ENCODE peak calls at places on chromosomes 2 and 18, in seven cellular contexts. One of them, this sample, is unnamed.

GRCh38 chr2:42053791-42054656 is 6.2 kb downstream of the PKDCC start:
- DNase-seq in NCI-H1694 treated with DMSO at 0.1 percent for 48 hours: no peak
- DNase-seq in stimulated activated naive CD8-positive, alpha-beta T cell treated with anti-CD3 and anti-CD28 coated beads, Interleukin-15, Interleukin-2, amounts not matched to agents 100 U/mL and 50 U/mL, for 24 hours: no peak
- DNase-seq in GM23248: no peak
- DNase-seq in HCEC 1CT: no peak
- DNase-seq in anterior cingulate cortex: peak
- DNase-seq in NCI-H82: peak
- DNase-seq in this sample: no peak

GRCh38 chr2:47429795-47430194 is 26.8 kb downstream of the MSH2 start:
- DNase-seq in HCEC 1CT: peak
- DNase-seq in stimulated activated naive CD8-positive, alpha-beta T cell treated with anti-CD3 and anti-CD28 coated beads, Interleukin-15, Interleukin-2, amounts not matched to agents 100 U/mL and 50 U/mL, for 24 hours: no peak
- DNase-seq in NCI-H82: no peak
- DNase-seq in NCI-H1694 treated with DMSO at 0.1 percent for 48 hours: no peak
- DNase-seq in anterior cingulate cortex: no peak
- DNase-seq in GM23248: peak
- DNase-seq in this sample: no peak

GRCh38 chr2:220373878-220374277 is 746.4 kb downstream of the SLC4A3 start:
- DNase-seq in HCEC 1CT: peak
- DNase-seq in NCI-H1694 treated with DMSO at 0.1 percent for 48 hours: no peak
- DNase-seq in stimulated activated naive CD8-positive, alpha-beta T cell treated with anti-CD3 and anti-CD28 coated beads, Interleukin-15, Interleukin-2, amounts not matched to agents 100 U/mL and 50 U/mL, for 24 hours: no peak
- DNase-seq in anterior cingulate cortex: no peak
- DNase-seq in NCI-H82: peak
- DNase-seq in GM23248: peak
- DNase-seq in this sample: no peak

GRCh38 chr2:99974275-99974674 is 168.1 kb downstream of the AFF3 start:
- DNase-seq in anterior cingulate cortex: no peak
- DNase-seq in NCI-H82: no peak
- DNase-seq in stimulated activated naive CD8-positive, alpha-beta T cell treated with anti-CD3 and anti-CD28 coated beads, Interleukin-15, Interleukin-2, amounts not matched to agents 100 U/mL and 50 U/mL, for 24 hours: no peak
- DNase-seq in GM23248: peak
- DNase-seq in HCEC 1CT: no peak
- DNase-seq in NCI-H1694 treated with DMSO at 0.1 percent for 48 hours: peak
- DNase-seq in this sample: no peak

GRCh38 chr2:201654611-201655384 is 11.5 kb upstream of the TMEM237 start:
- DNase-seq in anterior cingulate cortex: no peak
- DNase-seq in stimulated activated naive CD8-positive, alpha-beta T cell treated with anti-CD3 and anti-CD28 coated beads, Interleukin-15, Interleukin-2, amounts not matched to agents 100 U/mL and 50 U/mL, for 24 hours: no peak
- DNase-seq in NCI-H1694 treated with DMSO at 0.1 percent for 48 hours: no peak
- DNase-seq in NCI-H82: no peak
- DNase-seq in HCEC 1CT: peak
- DNase-seq in GM23248: peak
- DNase-seq in this sample: no peak

GRCh38 chr18:75178376-75178775 is 30.6 kb downstream of the PTGR3 start:
- DNase-seq in anterior cingulate cortex: no peak
- DNase-seq in NCI-H82: no peak
- DNase-seq in stimulated activated naive CD8-positive, alpha-beta T cell treated with anti-CD3 and anti-CD28 coated beads, Interleukin-15, Interleukin-2, amounts not matched to agents 100 U/mL and 50 U/mL, for 24 hours: no peak
- DNase-seq in GM23248: no peak
- DNase-seq in HCEC 1CT: no peak
- DNase-seq in NCI-H1694 treated with DMSO at 0.1 percent for 48 hours: no peak
- DNase-seq in this sample: no peak

GRCh38 chr18:50051288-50051687 is 143.7 kb downstream of the MYO5B start:
- DNase-seq in NCI-H1694 treated with DMSO at 0.1 percent for 48 hours: peak
- DNase-seq in stimulated activated naive CD8-positive, alpha-beta T cell treated with anti-CD3 and anti-CD28 coated beads, Interleukin-15, Interleukin-2, amounts not matched to agents 100 U/mL and 50 U/mL, for 24 hours: no peak
- DNase-seq in HCEC 1CT: peak
- DNase-seq in anterior cingulate cortex: no peak
- DNase-seq in GM23248: peak
- DNase-seq in NCI-H82: peak
- DNase-seq in this sample: no peak

GRCh38 chr18:13256444-13257305 is 38.1 kb downstream of the LDLRAD4 start:
- DNase-seq in anterior cingulate cortex: no peak
- DNase-seq in NCI-H82: no peak
- DNase-seq in stimulated activated naive CD8-positive, alpha-beta T cell treated with anti-CD3 and anti-CD28 coated beads, Interleukin-15, Interleukin-2, amounts not matched to agents 100 U/mL and 50 U/mL, for 24 hours: no peak
- DNase-seq in NCI-H1694 treated with DMSO at 0.1 percent for 48 hours: no peak
- DNase-seq in GM23248: no peak
- DNase-seq in HCEC 1CT: no peak
- DNase-seq in this sample: no peak

GRCh38 chr2:74458957-74459290 is 686 bp downstream of the WBP1 start:
- DNase-seq in stimulated activated naive CD8-positive, alpha-beta T cell treated with anti-CD3 and anti-CD28 coated beads, Interleukin-15, Interleukin-2, amounts not matched to agents 100 U/mL and 50 U/mL, for 24 hours: no peak
- DNase-seq in HCEC 1CT: no peak
- DNase-seq in NCI-H1694 treated with DMSO at 0.1 percent for 48 hours: no peak
- DNase-seq in NCI-H82: no peak
- DNase-seq in GM23248: peak
- DNase-seq in anterior cingulate cortex: no peak
- DNase-seq in this sample: no peak

GRCh38 chr18:47679864-47680263 is 250.6 kb downstream of the SMAD2 start:
- DNase-seq in anterior cingulate cortex: no peak
- DNase-seq in HCEC 1CT: no peak
- DNase-seq in stimulated activated naive CD8-positive, alpha-beta T cell treated with anti-CD3 and anti-CD28 coated beads, Interleukin-15, Interleukin-2, amounts not matched to agents 100 U/mL and 50 U/mL, for 24 hours: no peak
- DNase-seq in NCI-H82: peak
- DNase-seq in NCI-H1694 treated with DMSO at 0.1 percent for 48 hours: no peak
- DNase-seq in GM23248: no peak
- DNase-seq in this sample: no peak

GRCh38 chr2:187617120-187617519 is 62.9 kb upstream of the TFPI start:
- DNase-seq in NCI-H1694 treated with DMSO at 0.1 percent for 48 hours: no peak
- DNase-seq in GM23248: no peak
- DNase-seq in anterior cingulate cortex: no peak
- DNase-seq in NCI-H82: no peak
- DNase-seq in stimulated activated naive CD8-positive, alpha-beta T cell treated with anti-CD3 and anti-CD28 coated beads, Interleukin-15, Interleukin-2, amounts not matched to agents 100 U/mL and 50 U/mL, for 24 hours: no peak
- DNase-seq in HCEC 1CT: no peak
- DNase-seq in this sample: no peak

GRCh38 chr2:102200539-102200938 is 13.7 kb downstream of the IL1RL2 start:
- DNase-seq in NCI-H1694 treated with DMSO at 0.1 percent for 48 hours: no peak
- DNase-seq in HCEC 1CT: no peak
- DNase-seq in stimulated activated naive CD8-positive, alpha-beta T cell treated with anti-CD3 and anti-CD28 coated beads, Interleukin-15, Interleukin-2, amounts not matched to agents 100 U/mL and 50 U/mL, for 24 hours: no peak
- DNase-seq in GM23248: no peak
- DNase-seq in anterior cingulate cortex: no peak
- DNase-seq in NCI-H82: no peak
- DNase-seq in this sample: no peak

GRCh38 chr2:72350852-72351251 is 203.2 kb upstream of the CYP26B1 start:
- DNase-seq in anterior cingulate cortex: no peak
- DNase-seq in stimulated activated naive CD8-positive, alpha-beta T cell treated with anti-CD3 and anti-CD28 coated beads, Interleukin-15, Interleukin-2, amounts not matched to agents 100 U/mL and 50 U/mL, for 24 hours: no peak
- DNase-seq in NCI-H82: no peak
- DNase-seq in NCI-H1694 treated with DMSO at 0.1 percent for 48 hours: no peak
- DNase-seq in GM23248: no peak
- DNase-seq in HCEC 1CT: no peak
- DNase-seq in this sample: no peak

GRCh38 chr2:69830045-69830905 is 815 bp downstream of the GMCL1 start:
- DNase-seq in NCI-H1694 treated with DMSO at 0.1 percent for 48 hours: no peak
- DNase-seq in HCEC 1CT: peak
- DNase-seq in NCI-H82: peak
- DNase-seq in anterior cingulate cortex: no peak
- DNase-seq in stimulated activated naive CD8-positive, alpha-beta T cell treated with anti-CD3 and anti-CD28 coated beads, Interleukin-15, Interleukin-2, amounts not matched to agents 100 U/mL and 50 U/mL, for 24 hours: peak
- DNase-seq in GM23248: peak
- DNase-seq in this sample: peak

GRCh38 chr2:121699421-121700328 is 37.0 kb downstream of the NIFK start:
- DNase-seq in GM23248: peak
- DNase-seq in HCEC 1CT: peak
- DNase-seq in anterior cingulate cortex: no peak
- DNase-seq in stimulated activated naive CD8-positive, alpha-beta T cell treated with anti-CD3 and anti-CD28 coated beads, Interleukin-15, Interleukin-2, amounts not matched to agents 100 U/mL and 50 U/mL, for 24 hours: peak
- DNase-seq in NCI-H1694 treated with DMSO at 0.1 percent for 48 hours: no peak
- DNase-seq in NCI-H82: no peak
- DNase-seq in this sample: peak

GRCh38 chr18:45777393-45777792 is 48.1 kb upstream of the SIGLEC15 start:
- DNase-seq in anterior cingulate cortex: no peak
- DNase-seq in stimulated activated naive CD8-positive, alpha-beta T cell treated with anti-CD3 and anti-CD28 coated beads, Interleukin-15, Interleukin-2, amounts not matched to agents 100 U/mL and 50 U/mL, for 24 hours: no peak
- DNase-seq in GM23248: peak
- DNase-seq in NCI-H82: no peak
- DNase-seq in HCEC 1CT: peak
- DNase-seq in NCI-H1694 treated with DMSO at 0.1 percent for 48 hours: no peak
- DNase-seq in this sample: no peak

GRCh38 chr2:60925994-60926750 is 44.8 kb downstream of the REL start:
- DNase-seq in stimulated activated naive CD8-positive, alpha-beta T cell treated with anti-CD3 and anti-CD28 coated beads, Interleukin-15, Interleukin-2, amounts not matched to agents 100 U/mL and 50 U/mL, for 24 hours: no peak
- DNase-seq in anterior cingulate cortex: no peak
- DNase-seq in NCI-H1694 treated with DMSO at 0.1 percent for 48 hours: no peak
- DNase-seq in GM23248: peak
- DNase-seq in NCI-H82: peak
- DNase-seq in HCEC 1CT: peak
- DNase-seq in this sample: no peak

GRCh38 chr2:71891155-71891554 is 256.5 kb downstream of the CYP26B1 start:
- DNase-seq in NCI-H1694 treated with DMSO at 0.1 percent for 48 hours: no peak
- DNase-seq in NCI-H82: no peak
- DNase-seq in anterior cingulate cortex: no peak
- DNase-seq in GM23248: no peak
- DNase-seq in HCEC 1CT: no peak
- DNase-seq in stimulated activated naive CD8-positive, alpha-beta T cell treated with anti-CD3 and anti-CD28 coated beads, Interleukin-15, Interleukin-2, amounts not matched to agents 100 U/mL and 50 U/mL, for 24 hours: no peak
- DNase-seq in this sample: peak

GRCh38 chr2:232137748-232138147 is 176.2 kb downstream of the DIS3L2 start:
- DNase-seq in HCEC 1CT: no peak
- DNase-seq in GM23248: no peak
- DNase-seq in stimulated activated naive CD8-positive, alpha-beta T cell treated with anti-CD3 and anti-CD28 coated beads, Interleukin-15, Interleukin-2, amounts not matched to agents 100 U/mL and 50 U/mL, for 24 hours: no peak
- DNase-seq in anterior cingulate cortex: no peak
- DNase-seq in NCI-H1694 treated with DMSO at 0.1 percent for 48 hours: no peak
- DNase-seq in NCI-H82: no peak
- DNase-seq in this sample: no peak

GRCh38 chr2:42764901-42765300 is 966 bp upstream of the OXER1 start:
- DNase-seq in stimulated activated naive CD8-positive, alpha-beta T cell treated with anti-CD3 and anti-CD28 coated beads, Interleukin-15, Interleukin-2, amounts not matched to agents 100 U/mL and 50 U/mL, for 24 hours: no peak
- DNase-seq in HCEC 1CT: no peak
- DNase-seq in NCI-H82: no peak
- DNase-seq in anterior cingulate cortex: no peak
- DNase-seq in NCI-H1694 treated with DMSO at 0.1 percent for 48 hours: no peak
- DNase-seq in GM23248: no peak
- DNase-seq in this sample: no peak

GRCh38 chr2:214311031-214311533 is 99.8 kb upstream of the VWC2L start:
- DNase-seq in NCI-H82: peak
- DNase-seq in NCI-H1694 treated with DMSO at 0.1 percent for 48 hours: no peak
- DNase-seq in stimulated activated naive CD8-positive, alpha-beta T cell treated with anti-CD3 and anti-CD28 coated beads, Interleukin-15, Interleukin-2, amounts not matched to agents 100 U/mL and 50 U/mL, for 24 hours: no peak
- DNase-seq in anterior cingulate cortex: no peak
- DNase-seq in HCEC 1CT: no peak
- DNase-seq in GM23248: no peak
- DNase-seq in this sample: no peak

GRCh38 chr2:159455330-159455918 is 160.9 kb downstream of the BAZ2B start:
- DNase-seq in HCEC 1CT: no peak
- DNase-seq in NCI-H1694 treated with DMSO at 0.1 percent for 48 hours: no peak
- DNase-seq in GM23248: peak
- DNase-seq in NCI-H82: no peak
- DNase-seq in anterior cingulate cortex: no peak
- DNase-seq in stimulated activated naive CD8-positive, alpha-beta T cell treated with anti-CD3 and anti-CD28 coated beads, Interleukin-15, Interleukin-2, amounts not matched to agents 100 U/mL and 50 U/mL, for 24 hours: no peak
- DNase-seq in this sample: no peak

GRCh38 chr2:189204322-189204941 is 24.9 kb upstream of the COL5A2 start:
- DNase-seq in HCEC 1CT: peak
- DNase-seq in NCI-H1694 treated with DMSO at 0.1 percent for 48 hours: no peak
- DNase-seq in anterior cingulate cortex: no peak
- DNase-seq in GM23248: peak
- DNase-seq in NCI-H82: no peak
- DNase-seq in stimulated activated naive CD8-positive, alpha-beta T cell treated with anti-CD3 and anti-CD28 coated beads, Interleukin-15, Interleukin-2, amounts not matched to agents 100 U/mL and 50 U/mL, for 24 hours: no peak
- DNase-seq in this sample: no peak

GRCh38 chr18:8705941-8706544 is 687 bp downstream of the MTCL1 start:
- DNase-seq in stimulated activated naive CD8-positive, alpha-beta T cell treated with anti-CD3 and anti-CD28 coated beads, Interleukin-15, Interleukin-2, amounts not matched to agents 100 U/mL and 50 U/mL, for 24 hours: peak
- DNase-seq in NCI-H1694 treated with DMSO at 0.1 percent for 48 hours: no peak
- DNase-seq in NCI-H82: peak
- DNase-seq in HCEC 1CT: peak
- DNase-seq in GM23248: peak
- DNase-seq in anterior cingulate cortex: no peak
- DNase-seq in this sample: no peak

GRCh38 chr2:180716186-180717180 is 263.9 kb upstream of the UBE2E3 start:
- DNase-seq in NCI-H82: no peak
- DNase-seq in HCEC 1CT: no peak
- DNase-seq in anterior cingulate cortex: no peak
- DNase-seq in stimulated activated naive CD8-positive, alpha-beta T cell treated with anti-CD3 and anti-CD28 coated beads, Interleukin-15, Interleukin-2, amounts not matched to agents 100 U/mL and 50 U/mL, for 24 hours: no peak
- DNase-seq in GM23248: no peak
- DNase-seq in NCI-H1694 treated with DMSO at 0.1 percent for 48 hours: no peak
- DNase-seq in this sample: no peak

GRCh38 chr18:48442761-48443160 is 33.6 kb upstream of the ZBTB7C start:
- DNase-seq in NCI-H82: no peak
- DNase-seq in GM23248: peak
- DNase-seq in NCI-H1694 treated with DMSO at 0.1 percent for 48 hours: no peak
- DNase-seq in stimulated activated naive CD8-positive, alpha-beta T cell treated with anti-CD3 and anti-CD28 coated beads, Interleukin-15, Interleukin-2, amounts not matched to agents 100 U/mL and 50 U/mL, for 24 hours: no peak
- DNase-seq in HCEC 1CT: no peak
- DNase-seq in anterior cingulate cortex: no peak
- DNase-seq in this sample: no peak

GRCh38 chr2:43818761-43819160 is 19.9 kb downstream of the ABCG5 start:
- DNase-seq in NCI-H1694 treated with DMSO at 0.1 percent for 48 hours: no peak
- DNase-seq in HCEC 1CT: peak
- DNase-seq in NCI-H82: no peak
- DNase-seq in anterior cingulate cortex: no peak
- DNase-seq in GM23248: peak
- DNase-seq in stimulated activated naive CD8-positive, alpha-beta T cell treated with anti-CD3 and anti-CD28 coated beads, Interleukin-15, Interleukin-2, amounts not matched to agents 100 U/mL and 50 U/mL, for 24 hours: peak
- DNase-seq in this sample: no peak

GRCh38 chr18:48541026-48541746 is 2.4 kb downstream of the CTIF start:
- DNase-seq in anterior cingulate cortex: peak
- DNase-seq in HCEC 1CT: peak
- DNase-seq in stimulated activated naive CD8-positive, alpha-beta T cell treated with anti-CD3 and anti-CD28 coated beads, Interleukin-15, Interleukin-2, amounts not matched to agents 100 U/mL and 50 U/mL, for 24 hours: peak
- DNase-seq in NCI-H1694 treated with DMSO at 0.1 percent for 48 hours: no peak
- DNase-seq in NCI-H82: peak
- DNase-seq in GM23248: peak
- DNase-seq in this sample: peak

GRCh38 chr18:39635966-39636365 is 2070.4 kb upstream of the CELF4 start:
- DNase-seq in NCI-H1694 treated with DMSO at 0.1 percent for 48 hours: no peak
- DNase-seq in GM23248: peak
- DNase-seq in stimulated activated naive CD8-positive, alpha-beta T cell treated with anti-CD3 and anti-CD28 coated beads, Interleukin-15, Interleukin-2, amounts not matched to agents 100 U/mL and 50 U/mL, for 24 hours: no peak
- DNase-seq in HCEC 1CT: no peak
- DNase-seq in NCI-H82: no peak
- DNase-seq in anterior cingulate cortex: no peak
- DNase-seq in this sample: no peak

GRCh38 chr18:8778824-8779223 is 73.5 kb downstream of the MTCL1 start:
- DNase-seq in anterior cingulate cortex: no peak
- DNase-seq in HCEC 1CT: no peak
- DNase-seq in NCI-H82: no peak
- DNase-seq in GM23248: no peak
- DNase-seq in NCI-H1694 treated with DMSO at 0.1 percent for 48 hours: no peak
- DNase-seq in stimulated activated naive CD8-positive, alpha-beta T cell treated with anti-CD3 and anti-CD28 coated beads, Interleukin-15, Interleukin-2, amounts not matched to agents 100 U/mL and 50 U/mL, for 24 hours: no peak
- DNase-seq in this sample: no peak

GRCh38 chr2:33275689-33276444 is 200.6 kb upstream of the RASGRP3 start:
- DNase-seq in NCI-H82: no peak
- DNase-seq in GM23248: peak
- DNase-seq in NCI-H1694 treated with DMSO at 0.1 percent for 48 hours: no peak
- DNase-seq in anterior cingulate cortex: no peak
- DNase-seq in stimulated activated naive CD8-positive, alpha-beta T cell treated with anti-CD3 and anti-CD28 coated beads, Interleukin-15, Interleukin-2, amounts not matched to agents 100 U/mL and 50 U/mL, for 24 hours: peak
- DNase-seq in HCEC 1CT: peak
- DNase-seq in this sample: no peak

GRCh38 chr2:27857417-27858172 is 32.6 kb downstream of the RBKS start:
- DNase-seq in GM23248: peak
- DNase-seq in anterior cingulate cortex: no peak
- DNase-seq in NCI-H1694 treated with DMSO at 0.1 percent for 48 hours: no peak
- DNase-seq in stimulated activated naive CD8-positive, alpha-beta T cell treated with anti-CD3 and anti-CD28 coated beads, Interleukin-15, Interleukin-2, amounts not matched to agents 100 U/mL and 50 U/mL, for 24 hours: no peak
- DNase-seq in NCI-H82: no peak
- DNase-seq in HCEC 1CT: peak
- DNase-seq in this sample: no peak

GRCh38 chr2:69546646-69547045 is 96.9 kb downstream of the AAK1 start:
- DNase-seq in NCI-H1694 treated with DMSO at 0.1 percent for 48 hours: no peak
- DNase-seq in GM23248: no peak
- DNase-seq in stimulated activated naive CD8-positive, alpha-beta T cell treated with anti-CD3 and anti-CD28 coated beads, Interleukin-15, Interleukin-2, amounts not matched to agents 100 U/mL and 50 U/mL, for 24 hours: no peak
- DNase-seq in HCEC 1CT: no peak
- DNase-seq in anterior cingulate cortex: no peak
- DNase-seq in NCI-H82: peak
- DNase-seq in this sample: no peak